ENCODE peak calls at places on chromosome 13, in four cellular contexts. E is K562, W is endothelial cell of umbilical vein, H is A549. Q is an unnamed sample.

GRCh38 chr13:23825179-23825578 is 64.0 kb downstream of the MIPEP start:
- DNase-seq in E (no peak), H (no peak), W (no peak), Q (no peak)

GRCh38 chr13:48333976-48334375 is 30.4 kb downstream of the RB1 start:
- DNase-seq in W (peak), H (no peak), E (no peak), Q (no peak)

GRCh38 chr13:76854894-76855293 is 31.3 kb downstream of the KCTD12 start:
- DNase-seq in E (no peak), H (no peak), W (no peak), Q (no peak)

GRCh38 chr13:40648040-40648439 is 18.4 kb downstream of the FOXO1 start:
- DNase-seq in H (no peak), E (no peak), W (peak), Q (no peak)

GRCh38 chr13:110876592-110876991 is 38.3 kb downstream of the ANKRD10 start:
- DNase-seq in H (peak), E (peak), W (no peak), Q (peak)

GRCh38 chr13:110329798-110330461 is 22.8 kb downstream of the COL4A2 start:
- DNase-seq in E (no peak), H (no peak), W (no peak), Q (no peak)

GRCh38 chr13:26968431-26969335 is 202.9 kb downstream of the USP12 start:
- DNase-seq in H (peak), E (no peak), W (no peak), Q (peak)

GRCh38 chr13:51584731-51585191 is 499 bp downstream of the WDFY2 start:
- DNase-seq in H (peak), W (no peak), E (peak), Q (peak)

GRCh38 chr13:31968473-31968872 is 63.1 kb upstream of the FRY start:
- DNase-seq in H (no peak), W (no peak), E (no peak), Q (peak)

GRCh38 chr13:21913010-21913409 is 242.1 kb downstream of the FGF9 start:
- DNase-seq in H (no peak), W (no peak), E (no peak), Q (peak)

GRCh38 chr13:113034451-113035208 is 65.6 kb downstream of the MCF2L start:
- DNase-seq in H (peak), W (peak), E (peak), Q (peak)

GRCh38 chr13:35964764-35965163 is 166.4 kb downstream of the DCLK1 start:
- DNase-seq in E (no peak), H (peak), W (peak), Q (no peak)

GRCh38 chr13:55534306-55534705 is 1606.4 kb upstream of the PRR20A start:
- DNase-seq in E (no peak), W (no peak), H (no peak), Q (no peak)

GRCh38 chr13:22103628-22104027 is 432.8 kb downstream of the FGF9 start:
- DNase-seq in E (no peak), H (no peak), W (no peak), Q (no peak)

GRCh38 chr13:64912141-64912540 is 2318.0 kb downstream of the PCDH9 start:
- DNase-seq in H (peak), W (peak), E (no peak), Q (no peak)

GRCh38 chr13:41746259-41746658 is 214.7 kb downstream of the VWA8 start:
- DNase-seq in W (no peak), H (no peak), E (no peak), Q (no peak)

GRCh38 chr13:98730441-98730840 is 22.0 kb downstream of the SLC15A1 start:
- DNase-seq in W (no peak), E (no peak), H (no peak), Q (no peak)

GRCh38 chr13:72782717-72783116 is 784 bp downstream of the PIBF1 start:
- DNase-seq in H (peak), E (no peak), W (peak), Q (peak)

GRCh38 chr13:77535448-77535847 is at the start of gene SCEL:
- DNase-seq in W (no peak), E (no peak), H (no peak), Q (no peak)

GRCh38 chr13:113029487-113030258 is 60.7 kb downstream of the MCF2L start:
- DNase-seq in W (peak), E (peak), H (peak), Q (peak)

GRCh38 chr13:80888421-80888820 is 547.5 kb upstream of the SPRY2 start:
- DNase-seq in H (no peak), W (no peak), E (peak), Q (no peak)

GRCh38 chr13:105991622-105992254 is 543.7 kb downstream of the EFNB2 start:
- DNase-seq in H (peak), E (no peak), W (no peak), Q (peak)

GRCh38 chr13:80727321-80727975 is 386.5 kb upstream of the SPRY2 start:
- DNase-seq in W (no peak), H (no peak), E (no peak), Q (no peak)

GRCh38 chr13:57629821-57630235 is 1.7 kb upstream of the PCDH17 start:
- DNase-seq in E (peak), H (peak), W (peak), Q (no peak)

GRCh38 chr13:107518292-107518691 is 697.0 kb downstream of the LIG4 start:
- DNase-seq in W (peak), H (no peak), E (no peak), Q (peak)

GRCh38 chr13:32804673-32805260 is 211.5 kb upstream of the KL start:
- DNase-seq in H (no peak), W (no peak), E (no peak), Q (no peak)

GRCh38 chr13:44573790-44574465 is 2.2 kb downstream of the TSC22D1 start:
- DNase-seq in W (peak), H (peak), E (no peak), Q (peak)

GRCh38 chr13:41418027-41418426 is 39.3 kb upstream of the RGCC start:
- DNase-seq in E (no peak), W (peak), H (no peak), Q (no peak)

GRCh38 chr13:53249236-53249635 is 220.6 kb downstream of the OLFM4 start:
- DNase-seq in H (no peak), W (no peak), E (no peak), Q (no peak)

GRCh38 chr13:44649118-44649455 is 73.0 kb upstream of the TSC22D1 start:
- DNase-seq in W (no peak), E (no peak), H (no peak), Q (no peak)

GRCh38 chr13:106602178-106602577 is 34.2 kb upstream of the ARGLU1 start:
- DNase-seq in W (no peak), E (no peak), H (no peak), Q (no peak)

GRCh38 chr13:25034173-25034572 is 61.8 kb upstream of the PABPC3 start:
- DNase-seq in H (no peak), W (no peak), E (no peak), Q (no peak)

GRCh38 chr13:27794921-27795717 is 2.8 kb downstream of the GSX1 start:
- DNase-seq in W (no peak), E (no peak), H (no peak), Q (no peak)

GRCh38 chr13:114264886-114265611 is 16.4 kb upstream of the UPF3A start:
- DNase-seq in H (no peak), E (no peak), W (no peak), Q (no peak)

GRCh38 chr13:40433577-40433976 is 232.9 kb downstream of the FOXO1 start:
- DNase-seq in E (no peak), H (no peak), W (no peak), Q (peak)

GRCh38 chr13:94646904-94647303 is 45.2 kb downstream of the GPR180 start:
- DNase-seq in E (no peak), H (no peak), W (no peak), Q (no peak)

GRCh38 chr13:19769854-19770253 is 12.9 kb downstream of the PSPC1 start:
- DNase-seq in W (no peak), E (no peak), H (no peak), Q (no peak)
- TF ChIP-seq MAX in W (no peak), E (no peak), H (no peak), Q (no peak)

DNA sequence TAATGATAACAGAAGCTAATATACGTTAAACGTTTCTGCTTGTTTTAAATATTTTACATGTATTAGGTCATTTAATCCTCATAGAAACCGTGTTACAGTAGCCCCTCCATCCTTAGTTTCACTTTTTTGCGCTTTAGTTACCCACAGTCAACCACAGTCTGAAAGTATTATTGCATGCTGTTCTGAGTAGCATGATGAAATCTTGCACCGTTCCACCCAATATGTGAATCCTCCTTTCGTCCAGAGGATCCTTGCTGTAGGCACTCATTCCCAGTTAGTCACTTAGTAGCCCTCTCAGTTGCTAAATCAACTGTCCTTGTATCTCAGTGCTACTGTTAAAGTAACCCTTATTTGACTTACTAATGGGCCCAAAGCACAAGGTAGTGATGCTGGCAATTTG is 257.8 kb downstream of the ENOX1 start:
- DNase-seq in E (no peak), W (no peak), H (no peak), Q (no peak)
- TF ChIP-seq MYC in E (no peak), W (no peak), H (no peak), Q (no peak)

DNA sequence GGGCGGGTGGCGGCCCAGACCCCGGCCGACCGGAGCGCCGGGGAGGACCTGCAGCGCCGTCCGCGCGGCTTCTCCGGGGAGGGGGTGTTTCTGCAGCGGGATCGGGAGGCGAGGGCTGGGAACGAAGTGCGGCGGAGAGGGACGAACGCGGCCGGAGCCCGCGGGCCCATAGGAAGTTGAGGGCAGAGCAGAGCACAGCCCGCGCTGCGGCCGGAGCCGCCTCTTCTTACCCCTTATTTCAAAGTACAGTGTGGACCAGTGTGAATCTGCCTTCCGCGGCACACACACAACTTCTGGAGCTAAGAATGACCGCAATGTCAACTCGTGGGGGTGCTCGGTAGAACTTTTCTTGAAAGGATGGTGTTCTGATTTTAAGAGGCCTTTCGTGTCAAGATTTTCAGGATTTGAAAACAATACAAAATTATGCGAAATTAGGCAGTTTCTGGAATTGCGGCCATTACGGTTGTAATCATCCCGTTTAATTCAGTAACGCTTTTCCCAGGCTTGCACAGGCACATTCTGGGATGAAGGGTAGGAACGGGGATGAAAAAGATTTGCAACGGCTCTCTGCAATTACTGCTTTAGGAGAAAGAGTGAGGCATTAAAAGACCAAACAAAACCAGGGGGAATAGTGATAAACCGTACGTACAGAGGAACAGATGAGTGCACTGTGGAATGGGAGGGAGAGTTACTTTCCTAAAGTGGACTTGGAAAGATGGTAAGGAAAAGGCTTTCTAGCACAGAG is 845 bp downstream of the TDRD3 start:
- DNase-seq in E (no peak), W (peak), H (peak), Q (peak)
- TF ChIP-seq POLR2A in E (no peak), W (peak), H (peak), Q (peak)

DNA sequence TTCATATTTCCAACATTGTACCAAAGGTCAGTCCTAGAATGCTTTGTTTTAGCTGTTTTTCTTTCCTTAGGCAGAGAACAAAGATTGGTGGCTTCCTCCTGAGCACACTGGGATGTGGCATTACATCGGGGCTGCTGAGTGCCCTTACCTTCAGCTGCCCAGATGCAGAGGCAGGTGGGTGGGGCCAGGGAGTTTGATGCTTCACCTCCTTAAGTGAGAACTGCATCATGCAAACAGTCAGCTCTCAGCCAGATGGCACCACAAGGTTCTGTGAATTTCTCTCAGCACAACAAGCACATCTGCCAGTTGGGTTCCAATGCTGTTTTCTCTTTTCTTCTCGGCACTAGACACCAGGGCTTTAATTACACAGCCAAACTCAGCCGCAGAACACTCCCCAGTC is 87.4 kb upstream of the UBL3 start:
- DNase-seq in H (no peak), E (no peak), W (no peak), Q (no peak)
- TF ChIP-seq MAX in H (no peak), E (no peak), W (no peak), Q (no peak)

GRCh38 chr13:75841905-75842304 is 205.8 kb downstream of the LMO7 start:
- DNase-seq in W (no peak), E (no peak), H (no peak), Q (no peak)
- TF ChIP-seq MYC in W (no peak), E (no peak), H (no peak), Q (no peak)

GRCh38 chr13:102591988-102592781 is 4.6 kb upstream of the TPP2 start:
- DNase-seq in H (peak), E (peak), W (peak), Q (peak)
- TF ChIP-seq POLR2A in H (no peak), E (peak), W (no peak), Q (peak)

GRCh38 chr13:104641309-104641708 is 1575.1 kb upstream of the SLC10A2 start:
- DNase-seq in E (no peak), W (peak), H (no peak), Q (no peak)
- TF ChIP-seq MAX in E (no peak), W (no peak), H (no peak), Q (no peak)